ENCODE peak calls at places on chromosomes 16 and 17, in five cellular contexts. P is GM12865, U is cardiac fibroblast, O is A549, K is brain microvascular endothelial cell. M is an unnamed sample.

GRCh38 chr17:41772218-41772585 is 14.3 kb downstream of the JUP start:
- DNase-seq in U (no peak), K (no peak), O (no peak), P (no peak), M (peak; percentile 91)

GRCh38 chr17:48729335-48730239 is 1.0 kb upstream of the HOXB13 start:
- DNase-seq in U (no peak), K (no peak), O (no peak), P (no peak), M (no peak)

GRCh38 chr16:21223787-21224186 is 9.7 kb upstream of the ANKS4B start:
- DNase-seq in U (no peak), O (no peak), K (no peak), P (no peak), M (no peak)

GRCh38 chr16:11303405-11304138 is 22.4 kb upstream of the PRM1 start:
- DNase-seq in K (no peak), P (no peak), O (no peak), U (no peak), M (no peak)

GRCh38 chr16:51719376-51719775 is 568.3 kb upstream of the SALL1 start:
- DNase-seq in P (no peak), K (no peak), U (no peak), O (no peak), M (no peak)

GRCh38 chr16:66539628-66540469 is 10.1 kb downstream of the TK2 start:
- DNase-seq in P (peak; percentile 74), O (no peak), U (no peak), K (peak; percentile 50), M (peak; percentile 28)

GRCh38 chr17:65674246-65675045 is 113.0 kb upstream of the AXIN2 start:
- DNase-seq in U (peak; percentile 73), O (no peak), K (no peak), P (no peak), M (no peak)

GRCh38 chr17:50459081-50459676 is 9.5 kb downstream of the CHAD start:
- DNase-seq in O (no peak), P (no peak), K (peak; percentile 6), U (no peak), M (peak; percentile 66)

GRCh38 chr16:81483064-81483969 is 38.7 kb downstream of the CMIP start:
- DNase-seq in O (no peak), U (no peak), P (no peak), K (no peak), M (no peak)

GRCh38 chr17:45750779-45751440 is 33.2 kb upstream of the CRHR1 start:
- DNase-seq in O (no peak), K (no peak), U (no peak), P (no peak), M (no peak)

GRCh38 chr16:23952128-23953041 is 116.6 kb downstream of the PRKCB start:
- DNase-seq in P (no peak), K (peak; percentile 14), O (no peak), U (no peak), M (peak; percentile 3)

GRCh38 chr17:32819035-32819434 is 57.9 kb downstream of the MYO1D start:
- DNase-seq in P (no peak), O (no peak), U (peak; percentile 26), K (no peak), M (no peak)

GRCh38 chr17:77516902-77517301 is 376.1 kb downstream of the SEC14L1 start:
- DNase-seq in P (no peak), K (peak; percentile 90), U (peak; percentile 28), O (no peak), M (no peak)

GRCh38 chr16:2188395-2188794 is 8.0 kb downstream of the CASKIN1 start:
- DNase-seq in U (no peak), O (no peak), K (no peak), P (no peak), M (no peak)

GRCh38 chr16:27040671-27041070 is 26.1 kb upstream of the C16orf82 start:
- DNase-seq in U (no peak), P (no peak), O (no peak), K (no peak), M (no peak)

GRCh38 chr16:66473654-66474519 is 46.8 kb downstream of the BEAN1 start:
- DNase-seq in P (no peak), K (no peak), U (no peak), O (no peak), M (no peak)

GRCh38 chr17:18248300-18248731 is 10.2 kb downstream of the FLII start:
- DNase-seq in U (peak; percentile 83), O (peak; percentile 98), P (peak; percentile 79), K (no peak), M (peak; percentile 78)

GRCh38 chr16:75486014-75486404 is 9.2 kb downstream of the CHST6 start:
- DNase-seq in P (peak; percentile 25), K (no peak), O (no peak), U (no peak), M (peak; percentile 85)

GRCh38 chr16:50304467-50305440 is 38.4 kb downstream of the ADCY7 start:
- DNase-seq in U (no peak), O (no peak), K (no peak), P (no peak), M (no peak)

GRCh38 chr16:1152651-1153259 is at the start of gene CACNA1H:
- DNase-seq in U (no peak), K (no peak), P (no peak), O (peak; percentile 58), M (no peak)
- H3K4me3 ChIP-seq in U (peak within 1 kb of the TSS; percentile 47), K (peak within 1 kb of the TSS; percentile 9), P (no peak within 1 kb of the TSS), O (peak within 1 kb of the TSS; percentile 53), M (peak within 1 kb of the TSS; percentile 43)

DNA sequence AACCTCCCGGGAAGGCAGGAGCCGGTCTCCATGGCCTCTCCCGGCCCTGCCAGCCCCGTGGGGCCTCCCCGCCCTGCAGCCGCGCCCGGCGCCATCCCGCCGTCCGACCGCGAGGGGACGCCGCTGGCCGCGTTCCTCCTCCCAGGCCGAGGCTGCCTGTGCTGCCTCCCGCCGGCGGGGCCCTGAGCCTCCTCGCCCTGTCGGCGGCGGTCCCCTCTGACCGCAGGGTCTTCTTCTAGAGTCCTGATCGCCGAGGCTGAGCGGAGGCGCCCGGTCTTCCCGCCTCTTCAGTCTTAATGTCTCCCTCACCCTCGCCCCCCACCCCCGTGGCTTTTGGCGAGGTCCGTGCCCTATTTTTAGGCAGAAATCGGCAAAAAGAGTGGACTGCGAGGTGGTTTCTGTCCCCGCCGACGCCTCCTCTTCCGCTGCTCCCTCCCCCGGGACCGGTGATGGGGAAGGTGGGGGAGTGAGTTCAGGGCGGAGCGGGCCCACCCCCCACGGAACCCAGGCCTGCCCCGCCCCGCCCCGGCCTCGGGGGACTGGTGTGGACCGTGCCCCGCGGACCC is 794 bp upstream of the CPNE7 start:
- DNase-seq in U (peak; percentile 79), P (peak; percentile 73), O (peak; percentile 92), K (no peak), M (peak; percentile 72)
- H3K4me3 ChIP-seq in U (peak overlapping the region; percentile 41), P (peak overlapping the region; percentile 65), O (peak overlapping the region; percentile 73), K (peak overlapping the region; percentile 46), M (peak overlapping the region; percentile 2)

GRCh38 chr16:4350365-4350786 is 745 bp downstream of the PAM16 start:
- DNase-seq in P (no peak), O (no peak), U (no peak), K (no peak), M (no peak)

GRCh38 chr16:4350787-4351659 is at the start of gene PAM16:
- DNase-seq in O (peak; percentile 85), P (peak; percentile 98), U (peak; percentile 96), K (peak; percentile 91), M (peak; percentile 90)

GRCh38 chr16:4347010-4347409 is 4.1 kb downstream of the PAM16 start:
- DNase-seq in U (peak; percentile 56), K (no peak), O (no peak), P (no peak), M (no peak)

GRCh38 chr16:4347765-4348509 is 3.2 kb downstream of the PAM16 start:
- DNase-seq in P (no peak), U (no peak), K (no peak), O (no peak), M (no peak)

GRCh38 chr16:4349332-4349731 is 1.8 kb downstream of the PAM16 start:
- DNase-seq in O (no peak), U (no peak), K (no peak), P (no peak), M (no peak)
- H3K4me3 ChIP-seq in O (no peak overlapping the region), U (no peak overlapping the region), K (no peak overlapping the region), P (no peak overlapping the region), M (no peak overlapping the region)

GRCh38 chr17:81980122-81980521 is 2.7 kb downstream of the ASPSCR1 start:
- DNase-seq in P (no peak), O (no peak), K (no peak), U (no peak), M (no peak)

GRCh38 chr17:81977211-81978091 is at the start of gene ASPSCR1:
- DNase-seq in O (peak; percentile 74), P (peak; percentile 97), K (peak; percentile 71), U (peak; percentile 95), M (peak; percentile 89)

GRCh38 chr17:81980752-81981239 is 3.4 kb downstream of the ASPSCR1 start:
- DNase-seq in U (no peak), P (no peak), K (no peak), O (no peak), M (no peak)

GRCh38 chr17:81976332-81977210 is 858 bp upstream of the ASPSCR1 start:
- DNase-seq in P (peak; percentile 42), O (no peak), U (no peak), K (no peak), M (peak; percentile 39)

GRCh38 chr17:81978901-81979298 is 1.5 kb downstream of the ASPSCR1 start:
- DNase-seq in P (no peak), U (no peak), K (no peak), O (no peak), M (peak; percentile 88)
- H3K4me3 ChIP-seq in P (no peak overlapping the region), U (peak overlapping the region; percentile 35), K (no peak overlapping the region), O (peak overlapping the region; percentile 89), M (no peak overlapping the region)

GRCh38 chr17:29573558-29573870 is 5.0 kb downstream of the TP53I13 start:
- DNase-seq in K (no peak), U (no peak), O (no peak), P (no peak), M (no peak)

GRCh38 chr17:29572691-29573557 is 4.4 kb downstream of the TP53I13 start:
- DNase-seq in O (no peak), U (peak; percentile 68), K (no peak), P (peak; percentile 82), M (no peak)

GRCh38 chr17:29570521-29570920 is 2.0 kb downstream of the TP53I13 start:
- DNase-seq in P (no peak), K (no peak), O (no peak), U (no peak), M (no peak)

GRCh38 chr17:29571486-29571882 is 3.0 kb downstream of the TP53I13 start:
- DNase-seq in K (no peak), O (no peak), U (no peak), P (no peak), M (no peak)

DNA sequence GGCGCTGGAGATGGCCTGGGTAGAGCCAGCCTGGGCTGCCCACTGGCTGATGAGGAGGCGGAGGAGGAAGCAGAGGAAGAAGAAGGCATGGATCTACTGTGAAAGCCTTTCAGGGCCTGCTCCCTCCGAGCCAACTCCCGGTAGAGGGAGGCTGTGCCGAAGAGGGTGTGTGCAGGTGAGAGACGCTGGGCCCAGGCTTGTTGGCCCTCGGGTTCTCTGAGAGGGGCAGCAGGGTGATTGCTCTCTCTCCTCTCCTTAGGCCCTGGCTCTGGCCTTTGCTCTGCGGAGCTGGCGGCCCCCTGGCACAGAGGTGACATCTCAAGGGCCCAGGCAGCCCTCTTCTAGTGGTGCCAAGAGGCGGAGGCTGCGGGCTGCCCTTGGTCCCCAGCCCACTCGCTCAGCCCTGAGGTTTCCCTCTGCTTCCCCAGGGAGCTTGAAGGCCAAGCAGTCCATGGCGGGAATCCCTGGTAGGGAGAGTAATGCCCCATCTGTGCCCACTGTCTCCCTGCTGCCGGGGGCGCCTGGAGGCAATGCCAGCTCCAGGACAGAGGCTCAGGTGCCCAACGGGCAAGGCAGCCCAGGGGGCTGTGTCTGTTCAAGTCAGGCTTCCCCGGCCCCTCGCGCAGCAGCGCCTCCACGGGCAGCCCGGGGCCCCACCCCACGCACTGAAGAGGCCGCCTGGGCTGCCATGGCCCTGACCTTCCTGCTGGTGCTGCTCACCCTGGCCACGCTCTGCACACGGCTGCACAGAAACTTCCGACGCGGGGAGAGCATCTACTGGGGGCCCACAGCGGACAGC is 3.6 kb downstream of the TP53I13 start:
- DNase-seq in P (no peak), U (no peak), O (no peak), K (no peak), M (no peak)
- H3K4me3 ChIP-seq in P (no peak overlapping the region), U (no peak overlapping the region), O (no peak overlapping the region), K (peak overlapping the region; percentile 27), M (no peak overlapping the region)